ENCODE peak calls at places on chromosome X, in four cellular contexts. C is heart left ventricle, K is testis, T is psoas muscle. F is an unnamed sample.

GRCh38 chrX:100600769-100601168 is 16.0 kb downstream of the TNMD start:
- DNase-seq in K (no peak), T (no peak), C (no peak), F (no peak)

GRCh38 chrX:77622672-77623071 is 163.3 kb downstream of the ATRX start:
- DNase-seq in K (no peak), C (no peak), T (peak; percentile 32), F (no peak)

GRCh38 chrX:118164138-118164537 is 47.5 kb upstream of the KLHL13 start:
- DNase-seq in T (no peak), K (no peak), C (no peak), F (no peak)

GRCh38 chrX:108134724-108135123 is 43.1 kb downstream of the ATG4A start:
- DNase-seq in C (no peak), K (no peak), T (no peak), F (no peak)

GRCh38 chrX:151825927-151826471 is 86.7 kb upstream of the MAGEA4 start:
- DNase-seq in T (no peak), C (no peak), K (no peak), F (no peak)

GRCh38 chrX:48677456-48678030 is 6.1 kb upstream of the WAS start:
- DNase-seq in C (no peak), T (no peak), K (no peak), F (no peak)

GRCh38 chrX:20711366-20711765 is 444.7 kb upstream of the RPS6KA3 start:
- DNase-seq in C (no peak), K (no peak), T (no peak), F (no peak)

GRCh38 chrX:147876849-147877646 is 34.7 kb upstream of the FMR1 start:
- DNase-seq in T (no peak), K (no peak), C (no peak), F (no peak)

GRCh38 chrX:105051364-105051763 is 169.1 kb downstream of the TEX13A start:
- DNase-seq in T (peak; percentile 34), K (no peak), C (no peak), F (no peak)

GRCh38 chrX:53631156-53631555 is 55.4 kb downstream of the HUWE1 start:
- DNase-seq in C (no peak), T (no peak), K (no peak), F (no peak)

GRCh38 chrX:149497626-149498025 is 7.5 kb downstream of the IDS start:
- DNase-seq in K (no peak), C (no peak), T (no peak), F (no peak)

GRCh38 chrX:102745513-102746133 is 25.1 kb downstream of the GPRASP3 start:
- DNase-seq in T (no peak), K (peak; percentile 40), C (no peak), F (peak; percentile 11)

GRCh38 chrX:10110984-10111363 is 45.8 kb upstream of the CLCN4 start:
- DNase-seq in K (peak; percentile 53), C (no peak), T (no peak), F (no peak)

GRCh38 chrX:123267220-123267619 is 83.1 kb downstream of the GRIA3 start:
- DNase-seq in K (no peak), C (no peak), T (no peak), F (no peak)

GRCh38 chrX:134171661-134172587 is 65.1 kb upstream of the CCDC160 start:
- DNase-seq in C (peak; percentile 13), T (peak; percentile 64), K (peak; percentile 45), F (peak; percentile 32)

GRCh38 chrX:17591741-17592110 is 145.6 kb upstream of the SCML1 start:
- DNase-seq in T (no peak), K (no peak), C (no peak), F (no peak)

GRCh38 chrX:15233416-15234015 is 36.4 kb downstream of the ASB9 start:
- DNase-seq in C (no peak), K (no peak), T (no peak), F (no peak)

GRCh38 chrX:103066606-103067005 is 2.6 kb upstream of the BEX1 start:
- DNase-seq in K (no peak), T (no peak), C (no peak), F (no peak)

GRCh38 chrX:103404225-103405008 is 28.1 kb downstream of the BEX3 start:
- DNase-seq in C (peak; percentile 58), T (peak; percentile 68), K (peak; percentile 89), F (peak; percentile 48)

GRCh38 chrX:65644621-65645287 is 22.7 kb upstream of the MSN start:
- DNase-seq in C (peak; percentile 79), K (peak; percentile 73), T (peak; percentile 91), F (peak; percentile 92)

GRCh38 chrX:132623307-132623706 is 134.5 kb upstream of the MBNL3 start:
- DNase-seq in K (no peak), C (no peak), T (no peak), F (no peak)

GRCh38 chrX:124938715-124939114 is 381.0 kb upstream of the TEX13C start:
- DNase-seq in C (no peak), K (no peak), T (no peak), F (no peak)

GRCh38 chrX:70168238-70169188 is 8.8 kb upstream of the DGAT2L6 start:
- DNase-seq in T (no peak), K (peak; percentile 41), C (no peak), F (peak; percentile 49)

GRCh38 chrX:71928856-71929255 is 18.2 kb downstream of the NHSL2 start:
- DNase-seq in K (no peak), T (no peak), C (no peak), F (no peak)

GRCh38 chrX:149462849-149463248 is 42.3 kb downstream of the IDS start:
- DNase-seq in T (no peak), K (no peak), C (peak; percentile 8), F (no peak)

GRCh38 chrX:105098201-105098600 is 122.3 kb downstream of the TEX13A start:
- DNase-seq in C (no peak), T (no peak), K (no peak), F (no peak)

GRCh38 chrX:129361566-129361965 is 161.7 kb downstream of the SMARCA1 start:
- DNase-seq in K (no peak), C (no peak), T (no peak), F (no peak)

DNA sequence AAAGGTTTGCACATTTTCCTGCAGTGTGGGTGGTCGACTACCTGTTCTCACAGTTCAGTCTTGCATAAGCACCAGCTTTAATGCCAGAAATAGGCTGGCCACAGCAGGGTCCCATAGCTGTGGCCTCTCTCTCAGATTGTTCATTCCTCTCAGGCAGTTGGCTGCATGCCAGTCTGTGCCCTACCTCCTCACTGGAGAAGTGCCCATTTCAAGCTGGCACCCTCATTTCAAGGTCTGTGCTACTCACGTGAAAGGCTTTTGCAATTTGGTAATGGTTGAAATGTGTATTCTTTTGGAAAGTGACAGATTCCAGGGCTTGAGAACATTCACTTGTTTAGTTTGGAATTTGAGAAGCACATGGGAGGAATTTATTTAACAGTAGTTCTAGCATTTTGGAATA is 28.9 kb upstream of the MTMR1 start:
- DNase-seq in C (peak; percentile 38), T (no peak), K (peak; percentile 67), F (peak; percentile 89)
- H3K27ac ChIP-seq in C (no peak overlapping the region), T (no peak overlapping the region), K (no peak overlapping the region), F (no peak overlapping the region)

GRCh38 chrX:154732421-154733071 is 18.3 kb downstream of the GAB3 start:
- DNase-seq in K (no peak), C (no peak), T (no peak), F (no peak)

GRCh38 chrX:154729439-154729838 is 21.4 kb downstream of the GAB3 start:
- DNase-seq in C (no peak), T (no peak), K (no peak), F (no peak)

GRCh38 chrX:154730271-154730883 is 20.5 kb downstream of the GAB3 start:
- DNase-seq in T (peak; percentile 57), K (no peak), C (peak; percentile 71), F (peak; percentile 52)

GRCh38 chrX:154731881-154732280 is 19.0 kb downstream of the GAB3 start:
- DNase-seq in C (no peak), K (no peak), T (no peak), F (no peak)

GRCh38 chrX:154731203-154731602 is 19.7 kb downstream of the GAB3 start:
- DNase-seq in C (no peak), T (no peak), K (no peak), F (no peak)
- H3K4me1 ChIP-seq in C (peaks cover 41% of the 10 kb centered on the region), T (peaks cover 58% of the 10 kb centered on the region), K (peaks cover 34% of the 10 kb centered on the region), F (peaks cover 56% of the 10 kb centered on the region)

GRCh38 chrX:13747836-13748235 is 13.3 kb downstream of the OFD1 start:
- DNase-seq in K (peak; percentile 68), C (no peak), T (no peak), F (peak; percentile 23)
- TF ChIP-seq CTCF in K (peak; percentile 14), C (peak; percentile 35), T (peak; percentile 38), F (no peak)

DNA sequence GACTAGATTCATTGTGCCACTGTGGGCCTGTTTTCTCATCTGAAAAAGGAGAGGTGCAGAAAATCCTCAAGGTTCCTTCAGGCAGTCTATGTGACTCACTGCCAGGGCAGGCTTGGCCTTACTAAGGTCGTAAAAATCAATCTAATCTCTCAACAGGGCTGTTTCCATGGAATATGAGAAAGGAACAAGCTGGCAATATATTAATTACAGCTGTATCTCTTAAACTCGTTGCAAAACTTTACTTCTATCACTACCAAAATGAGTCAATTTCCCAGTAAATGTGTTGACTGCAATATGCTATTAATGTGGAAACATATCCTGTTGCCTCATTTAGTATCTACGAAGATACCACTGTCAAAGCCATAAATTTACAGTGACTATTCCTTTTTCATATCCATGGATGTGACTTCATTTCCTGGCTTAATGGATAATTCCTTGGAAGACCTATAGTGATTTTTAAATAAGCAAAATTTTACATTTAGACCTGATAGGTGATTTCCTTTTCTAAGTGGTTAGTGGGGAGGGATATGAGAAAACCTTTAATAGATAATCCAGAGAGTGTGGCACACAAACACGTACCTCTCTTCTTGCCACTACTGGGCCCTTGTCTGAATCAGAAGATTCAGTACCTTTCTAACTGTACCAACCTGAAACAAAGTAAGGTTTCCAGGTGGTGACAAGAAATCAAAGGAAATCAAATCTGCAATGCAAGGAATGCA is 127.4 kb upstream of the FTHL17 start:
- DNase-seq in C (no peak), K (no peak), T (no peak), F (no peak)
- H3K27ac ChIP-seq in C (no peak overlapping the region), K (no peak overlapping the region), T (no peak overlapping the region), F (no peak overlapping the region)

DNA sequence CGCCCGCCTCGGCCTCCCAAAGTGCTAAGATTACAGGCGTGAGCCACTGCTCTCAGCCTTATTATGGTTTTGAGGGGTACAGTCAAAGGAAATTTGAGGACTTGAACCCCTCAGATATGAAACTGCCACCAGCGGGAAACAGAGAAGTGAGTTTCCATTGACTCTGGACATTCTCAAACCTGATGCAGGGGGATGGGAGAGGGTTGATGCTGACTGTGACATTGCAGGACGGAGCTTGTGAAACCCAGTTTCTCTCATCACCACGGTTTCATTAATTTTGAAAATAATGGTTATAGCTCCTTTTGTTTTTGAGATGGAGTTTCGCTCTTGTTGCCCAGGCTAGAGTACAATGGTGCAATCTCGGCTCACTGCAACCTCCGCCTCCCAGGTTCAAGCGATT is 18.2 kb upstream of the NKRF start:
- DNase-seq in T (no peak), K (no peak), C (no peak), F (no peak)
- H3K4me1 ChIP-seq in T (no peaks in the 10 kb centered on the region), K (no peaks in the 10 kb centered on the region), C (no peaks in the 10 kb centered on the region), F (no peaks in the 10 kb centered on the region)